ENCODE peak calls at places on chromosomes 11 and 22, in six cellular contexts. V is naive B cell, G is EL, Z is iPS-NIHi11, N is activated T-cell treated with anti-CD3 and anti-CD28 coated beads for 48 hours, O is fibroblast of lung. E is an unnamed sample.

GRCh38 chr11:113773092-113773415 is 438 bp downstream of the ZW10 start:
- DNase-seq in Z (peak), O (peak), V (no peak), N (no peak), G (peak), E (no peak)

GRCh38 chr11:44980533-44981427 is 30.1 kb upstream of the TP53I11 start:
- DNase-seq in G (no peak), O (no peak), N (no peak), V (no peak), Z (no peak), E (no peak)

GRCh38 chr11:75184757-75185156 is 33.9 kb downstream of the SLCO2B1 start:
- DNase-seq in Z (no peak), G (no peak), N (no peak), V (no peak), O (no peak), E (no peak)

GRCh38 chr11:59247535-59248227 is 35.0 kb upstream of the MPEG1 start:
- DNase-seq in Z (no peak), N (no peak), V (no peak), O (peak), G (peak), E (no peak)

GRCh38 chr11:61972112-61972795 is 4.8 kb upstream of the FTH1 start:
- DNase-seq in Z (no peak), O (peak), G (no peak), V (no peak), N (no peak), E (no peak)

GRCh38 chr11:111019449-111019848 is 226.1 kb upstream of the POU2AF2 start:
- DNase-seq in N (no peak), V (no peak), Z (no peak), G (no peak), O (no peak), E (no peak)

GRCh38 chr11:22928207-22928917 is 68.1 kb upstream of the CCDC179 start:
- DNase-seq in G (no peak), Z (no peak), V (no peak), N (no peak), O (no peak), E (no peak)

GRCh38 chr11:34427171-34427805 is 11.4 kb upstream of the CAT start:
- DNase-seq in O (peak), N (no peak), Z (no peak), G (peak), V (no peak), E (no peak)

GRCh38 chr22:20272174-20272573 is 4.1 kb upstream of the RTN4R start:
- DNase-seq in N (no peak), Z (no peak), O (no peak), G (no peak), V (no peak), E (no peak)

GRCh38 chr22:38098410-38099249 is 11.9 kb downstream of the BAIAP2L2 start:
- DNase-seq in N (no peak), Z (no peak), V (no peak), O (peak), G (peak), E (no peak)

GRCh38 chr11:25587496-25587895 is 744.4 kb upstream of the ANO3 start:
- DNase-seq in N (no peak), V (no peak), G (no peak), O (no peak), Z (no peak), E (no peak)

E was measured in germinal center.